ENCODE peak calls at places on chromosomes 3 and 15, in six cellular contexts. M is endodermal cell, N is GM13976, I is left colon, H is H4, P is HCEC 1CT. Y is an unnamed sample.

GRCh38 chr3:58051196-58051595 is 43.0 kb downstream of the FLNB start:
- DNase-seq in M (no peak), N (no peak), I (no peak), H (peak), P (peak), Y (peak)

GRCh38 chr3:58180099-58180880 is 30.5 kb downstream of the DNASE1L3 start:
- DNase-seq in M (no peak), N (no peak), I (no peak), H (no peak), P (no peak), Y (no peak)

GRCh38 chr3:25661694-25662455 is 2.8 kb downstream of the TOP2B start:
- DNase-seq in M (no peak), N (no peak), I (no peak), H (no peak), P (peak), Y (peak)

GRCh38 chr3:156938724-156939123 is 112.6 kb downstream of the LEKR1 start:
- DNase-seq in M (no peak), N (no peak), I (no peak), H (no peak), P (no peak), Y (no peak)

GRCh38 chr3:187807086-187807862 is 62.0 kb upstream of the BCL6 start:
- DNase-seq in M (peak), N (no peak), I (no peak), H (no peak), P (peak), Y (peak)

GRCh38 chr3:58048301-58048700 is 40.1 kb downstream of the FLNB start:
- DNase-seq in M (no peak), N (no peak), I (no peak), H (peak), P (peak), Y (peak)

GRCh38 chr3:20148456-20148855 is 37.5 kb downstream of the SGO1 start:
- DNase-seq in M (no peak), N (no peak), I (no peak), H (no peak), P (no peak), Y (no peak)

GRCh38 chr3:153289334-153289808 is 127.3 kb downstream of the RAP2B start:
- DNase-seq in M (no peak), N (no peak), I (no peak), H (peak), P (peak), Y (peak)

GRCh38 chr15:89206908-89207331 is 14.5 kb downstream of the RLBP1 start:
- DNase-seq in M (peak), N (peak), I (peak), H (peak), P (peak), Y (peak)

GRCh38 chr3:11096266-11097135 is 57.8 kb upstream of the HRH1 start:
- DNase-seq in M (peak), N (no peak), I (peak), H (peak), P (peak), Y (peak)

GRCh38 chr3:171256445-171257250 is 203.6 kb downstream of the TNIK start:
- DNase-seq in M (no peak), N (no peak), I (no peak), H (no peak), P (peak), Y (no peak)

GRCh38 chr3:95228416-95228815 is 1165.6 kb downstream of the NSUN3 start:
- DNase-seq in M (no peak), N (no peak), I (no peak), H (no peak), P (no peak), Y (no peak)

GRCh38 chr3:39288300-39288808 is 8.5 kb upstream of the CX3CR1 start:
- DNase-seq in M (peak), N (peak), I (peak), H (peak), P (peak), Y (peak)

GRCh38 chr15:88701561-88702095 is 62.8 kb downstream of the ISG20 start:
- DNase-seq in M (peak), N (peak), I (peak), H (no peak), P (no peak), Y (peak)

GRCh38 chr3:195209836-195210551 is 61.0 kb downstream of the XXYLT1 start:
- DNase-seq in M (no peak), N (no peak), I (no peak), H (no peak), P (peak), Y (peak)

GRCh38 chr15:80730931-80731330 is 35.8 kb downstream of the ABHD17C start:
- DNase-seq in M (no peak), N (no peak), I (no peak), H (no peak), P (no peak), Y (no peak)

GRCh38 chr15:71275098-71275497 is 159.8 kb downstream of the THSD4 start:
- DNase-seq in M (no peak), N (no peak), I (no peak), H (peak), P (peak), Y (peak)